ENCODE peak calls at places on chromosomes 5 and 9, in five cellular contexts. U is Caco-2, X is lung, N is brain microvascular endothelial cell, V is uterus. I is an unnamed sample.

GRCh38 chr9:112013261-112013660 is 116.6 kb downstream of the UGCG start:
- DNase-seq in U (no peak), X (no peak), N (no peak), V (no peak), I (no peak)

GRCh38 chr5:41908374-41909079 is 4.4 kb downstream of the RIMOC1 start:
- DNase-seq in U (no peak), X (no peak), N (peak; percentile 34), V (no peak), I (peak; percentile 41)

GRCh38 chr5:54703091-54703490 is 185.5 kb downstream of the SNX18 start:
- DNase-seq in U (no peak), X (no peak), N (peak; percentile 67), V (peak; percentile 63), I (peak; percentile 55)

GRCh38 chr9:99172129-99173091 is 49.3 kb downstream of the ALG2 start:
- DNase-seq in U (peak; percentile 56), X (no peak), N (no peak), V (no peak), I (no peak)

GRCh38 chr5:175457466-175457865 is 13.5 kb upstream of the DRD1 start:
- DNase-seq in U (peak; percentile 33), X (no peak), N (no peak), V (no peak), I (no peak)

GRCh38 chr9:7298123-7298522 is 501.5 kb downstream of the DMAC1 start:
- DNase-seq in U (no peak), X (no peak), N (no peak), V (no peak), I (no peak)

GRCh38 chr5:179901462-179901861 is 6.2 kb downstream of the TBC1D9B start:
- DNase-seq in U (no peak), X (no peak), N (no peak), V (no peak), I (no peak)

GRCh38 chr9:126126807-126127206 is 199.8 kb upstream of the MVB12B start:
- DNase-seq in U (no peak), X (peak; percentile 16), N (no peak), V (no peak), I (no peak)

GRCh38 chr9:113523421-113524141 is 60.1 kb downstream of the RGS3 start:
- DNase-seq in U (no peak), X (peak; percentile 60), N (peak; percentile 25), V (peak; percentile 46), I (no peak)

GRCh38 chr5:126651013-126651577 is 50.3 kb downstream of the PHAX start:
- DNase-seq in U (no peak), X (no peak), N (no peak), V (no peak), I (no peak)

GRCh38 chr5:126648471-126648870 is 47.7 kb downstream of the PHAX start:
- DNase-seq in U (no peak), X (no peak), N (no peak), V (no peak), I (no peak)

GRCh38 chr5:126647071-126647470 is 46.3 kb downstream of the PHAX start:
- DNase-seq in U (no peak), X (no peak), N (no peak), V (no peak), I (no peak)

GRCh38 chr5:126645132-126645531 is 44.4 kb downstream of the PHAX start:
- DNase-seq in U (no peak), X (no peak), N (no peak), V (no peak), I (no peak)

DNA sequence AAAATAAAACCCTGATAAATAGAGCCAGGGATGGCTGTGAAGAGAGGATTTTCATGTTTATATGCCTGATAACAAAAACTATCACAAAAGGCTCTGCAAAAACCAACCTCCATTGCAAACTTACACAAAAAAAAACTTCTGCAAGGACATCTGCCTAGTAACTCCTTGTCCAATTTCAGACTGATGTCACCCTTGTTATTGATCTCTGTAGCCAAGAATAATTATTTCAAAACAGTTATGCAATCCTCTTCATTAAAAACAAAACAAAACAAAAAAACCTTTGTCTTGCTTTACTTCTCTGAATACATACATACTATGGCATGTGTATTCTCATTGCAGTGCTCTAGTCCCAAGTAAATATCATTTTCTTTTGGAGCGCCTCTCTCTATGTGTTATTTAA is 49.7 kb downstream of the PHAX start:
- DNase-seq in U (no peak), X (no peak), N (no peak), V (no peak), I (no peak)
- H3K27me3 ChIP-seq in U (no peaks in the 10 kb centered on the region), X (no peaks in the 10 kb centered on the region), N (no peaks in the 10 kb centered on the region), V (no peaks in the 10 kb centered on the region), I (no peaks in the 10 kb centered on the region)

GRCh38 chr5:134132372-134133212 is 18.1 kb downstream of the TCF7 start:
- DNase-seq in U (no peak), X (no peak), N (no peak), V (no peak), I (no peak)
- TF ChIP-seq CTCF in U (no peak), X (no peak), N (peak; percentile 10), V (no peak), I (no peak)

GRCh38 chr5:77638204-77638762 is at the start of gene OTP:
- DNase-seq in U (no peak), X (no peak), N (no peak), V (no peak), I (no peak)
- H3K4me3 ChIP-seq in U (no peak within 1 kb of the TSS), X (no peak within 1 kb of the TSS), N (no peak within 1 kb of the TSS), V (no peak within 1 kb of the TSS), I (no peak within 1 kb of the TSS)

DNA sequence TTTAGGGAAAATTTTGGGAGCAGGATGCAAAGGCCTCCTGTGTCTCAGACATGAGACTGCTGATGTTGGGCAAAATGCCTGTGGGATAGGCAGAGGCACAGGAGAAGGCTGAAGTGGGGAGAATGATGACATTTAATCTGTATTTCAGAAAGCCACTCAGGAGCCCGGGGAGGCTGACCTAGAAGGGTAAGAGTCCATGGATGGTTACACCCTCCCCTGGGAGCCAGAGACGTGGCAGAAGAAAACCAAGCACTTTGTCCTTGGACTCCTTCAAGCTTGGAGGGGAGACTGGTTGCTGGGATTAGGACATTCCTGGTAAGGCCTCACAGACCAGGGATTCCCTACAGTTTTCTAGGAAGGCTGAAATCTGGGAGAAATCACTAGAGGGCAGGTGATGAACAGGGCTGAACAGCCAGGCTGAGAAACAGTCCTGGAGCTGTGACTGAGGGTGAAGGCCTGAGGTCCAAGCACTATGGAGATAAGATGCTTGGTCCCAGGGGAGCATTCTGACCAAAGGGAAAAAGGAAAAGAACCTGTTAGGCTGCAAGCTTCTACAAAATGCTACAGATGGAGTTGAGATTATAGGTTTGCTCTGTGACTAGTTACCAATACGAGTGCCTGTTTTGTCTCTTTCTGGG is 312.1 kb upstream of the PANK3 start:
- DNase-seq in U (no peak), X (no peak), N (no peak), V (no peak), I (no peak)
- H3K27me3 ChIP-seq in U (no peaks in the 10 kb centered on the region), X (no peaks in the 10 kb centered on the region), N (no peaks in the 10 kb centered on the region), V (no peaks in the 10 kb centered on the region), I (peaks cover 1% of the 10 kb centered on the region)

GRCh38 chr9:21395778-21396717 is 10.8 kb upstream of the IFNA2 start:
- DNase-seq in U (peak; percentile 58), X (no peak), N (no peak), V (peak; percentile 37), I (no peak)

DNA sequence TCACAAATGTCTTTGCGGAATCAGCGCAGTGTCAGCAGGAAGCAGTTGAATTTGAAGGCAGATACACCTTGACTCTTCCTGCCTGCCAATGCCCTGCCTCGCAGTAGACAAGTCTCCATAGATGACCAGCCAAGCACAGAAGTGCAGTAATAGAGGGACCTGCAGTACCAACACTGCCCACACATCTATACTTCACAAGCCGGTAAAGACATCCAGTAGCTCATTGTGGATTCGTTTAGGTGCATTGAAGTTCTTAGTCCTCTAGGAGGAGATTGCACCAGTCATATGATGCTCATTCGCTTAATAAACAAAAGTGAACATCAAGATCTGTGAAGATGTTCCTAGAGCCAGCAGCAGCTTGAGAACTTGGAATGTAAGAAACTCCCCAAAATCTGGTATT is 7.1 kb upstream of the IFNA2 start:
- DNase-seq in U (peak; percentile 46), X (no peak), N (no peak), V (no peak), I (no peak)
- TF ChIP-seq CTCF in U (peak; percentile 38), X (no peak), N (peak; percentile 55), V (no peak), I (peak; percentile 14)